ENCODE peak calls at places on chromosome 15, in six cellular contexts. J, F, S, D, T and K are unnamed samples.
A peak's percentile ranks its signal among the peaks of the same experiment; 100 is the strongest.

GRCh38 chr15:31268108-31268501 is 58.5 kb upstream of the KLF13 start:
- DNase-seq in J (no peak), F (no peak), S (peak; percentile 0), D (no peak), T (no peak), K (no peak)

GRCh38 chr15:76377217-76377616 is 40.6 kb downstream of the ISL2 start:
- DNase-seq in J (no peak), F (no peak), S (no peak), D (no peak), T (no peak), K (no peak)

GRCh38 chr15:89360294-89360971 is 25.8 kb upstream of the POLG start:
- DNase-seq in J (peak; percentile 25), F (no peak), S (no peak), D (no peak), T (no peak), K (no peak)

GRCh38 chr15:38148476-38148875 is 104.2 kb upstream of the SPRED1 start:
- DNase-seq in J (no peak), F (no peak), S (no peak), D (no peak), T (no peak), K (no peak)

GRCh38 chr15:58046467-58046866 is 19.0 kb downstream of the ALDH1A2 start:
- DNase-seq in J (no peak), F (no peak), S (no peak), D (no peak), T (no peak), K (no peak)

GRCh38 chr15:83352124-83352523 is 67.7 kb upstream of the BNC1 start:
- DNase-seq in J (no peak), F (no peak), S (no peak), D (no peak), T (no peak), K (no peak)

GRCh38 chr15:98896002-98896721 is 111.4 kb downstream of the PGPEP1L start:
- DNase-seq in J (no peak), F (peak; percentile 63), S (no peak), D (no peak), T (no peak), K (no peak)

GRCh38 chr15:36008719-36009118 is 462.8 kb upstream of the DPH6 start:
- DNase-seq in J (no peak), F (no peak), S (no peak), D (no peak), T (no peak), K (no peak)

GRCh38 chr15:35657679-35658201 is 111.8 kb upstream of the DPH6 start:
- DNase-seq in J (no peak), F (peak; percentile 26), S (no peak), D (no peak), T (no peak), K (no peak)

GRCh38 chr15:80179025-80179759 is 26.4 kb downstream of the FAH start:
- DNase-seq in J (no peak), F (peak; percentile 94), S (no peak), D (no peak), T (no peak), K (no peak)

GRCh38 chr15:63752075-63752684 is 81.6 kb downstream of the HERC1 start:
- DNase-seq in J (no peak), F (peak; percentile 53), S (peak; percentile 53), D (peak; percentile 69), T (peak; percentile 5), K (peak; percentile 69)

GRCh38 chr15:83695246-83695645 is 41.3 kb downstream of the ADAMTSL3 start:
- DNase-seq in J (no peak), F (no peak), S (no peak), D (no peak), T (no peak), K (no peak)

GRCh38 chr15:90322531-90322930 is 29.6 kb upstream of the ZNF774 start:
- DNase-seq in J (no peak), F (no peak), S (no peak), D (no peak), T (no peak), K (no peak)

GRCh38 chr15:81011593-81011992 is 10.9 kb downstream of the TLNRD1 start:
- DNase-seq in J (no peak), F (no peak), S (no peak), D (no peak), T (no peak), K (no peak)

GRCh38 chr15:74977599-74977998 is 17.8 kb upstream of the SCAMP5 start:
- DNase-seq in J (no peak), F (peak; percentile 34), S (no peak), D (no peak), T (no peak), K (no peak)

GRCh38 chr15:90903733-90904536 is 833 bp downstream of the MAN2A2 start:
- DNase-seq in J (no peak), F (no peak), S (peak; percentile 46), D (peak; percentile 64), T (no peak), K (peak; percentile 59)

GRCh38 chr15:40150163-40150925 is 10.5 kb upstream of the BUB1B start:
- DNase-seq in J (no peak), F (peak; percentile 87), S (no peak), D (no peak), T (no peak), K (no peak)

GRCh38 chr15:66743703-66744536 is 41.9 kb downstream of the SMAD6 start:
- DNase-seq in J (no peak), F (no peak), S (no peak), D (no peak), T (no peak), K (no peak)

GRCh38 chr15:20348900-20349773 is 192.5 kb downstream of the GOLGA6L6 start:
- DNase-seq in J (no peak), F (no peak), S (no peak), D (no peak), T (no peak), K (no peak)

GRCh38 chr15:68559342-68560310 is 19.2 kb upstream of the CORO2B start:
- DNase-seq in J (peak; percentile 66), F (peak; percentile 82), S (peak; percentile 88), D (peak; percentile 83), T (no peak), K (peak; percentile 79)

GRCh38 chr15:32872606-32873291 is 154.9 kb downstream of the GREM1 start:
- DNase-seq in J (no peak), F (no peak), S (peak; percentile 28), D (no peak), T (no peak), K (no peak)

GRCh38 chr15:30922469-30923311 is 19.0 kb downstream of the FAN1 start:
- DNase-seq in J (peak; percentile 77), F (peak; percentile 23), S (no peak), D (peak; percentile 25), T (no peak), K (peak; percentile 13)

GRCh38 chr15:37017031-37017625 is 83.2 kb downstream of the MEIS2 start:
- DNase-seq in J (no peak), F (no peak), S (no peak), D (no peak), T (no peak), K (no peak)

GRCh38 chr15:85615930-85616329 is 178.8 kb downstream of the KLHL25 start:
- DNase-seq in J (no peak), F (peak; percentile 52), S (peak; percentile 55), D (peak; percentile 8), T (no peak), K (peak; percentile 21)

GRCh38 chr15:80554526-80554925 is 140.6 kb upstream of the ABHD17C start:
- DNase-seq in J (no peak), F (no peak), S (no peak), D (no peak), T (no peak), K (no peak)

GRCh38 chr15:83064859-83065258 is 2.2 kb downstream of the BTBD1 start:
- DNase-seq in J (no peak), F (no peak), S (no peak), D (no peak), T (peak; percentile 21), K (no peak)

GRCh38 chr15:99536422-99537033 is 29.3 kb upstream of the MEF2A start:
- DNase-seq in J (no peak), F (peak; percentile 97), S (no peak), D (peak; percentile 87), T (no peak), K (peak; percentile 79)

GRCh38 chr15:34318277-34319079 is 19.1 kb downstream of the SLC12A6 start:
- DNase-seq in J (peak; percentile 26), F (peak; percentile 38), S (peak; percentile 72), D (no peak), T (peak; percentile 16), K (no peak)

GRCh38 chr15:34357653-34358052 is 9.3 kb downstream of the LPCAT4 start:
- DNase-seq in J (no peak), F (no peak), S (no peak), D (no peak), T (no peak), K (no peak)

GRCh38 chr15:97683816-97684215 is 276.7 kb upstream of the ARRDC4 start:
- DNase-seq in J (no peak), F (no peak), S (no peak), D (no peak), T (no peak), K (no peak)

GRCh38 chr15:98525625-98526024 is 122.7 kb upstream of the IGF1R start:
- DNase-seq in J (no peak), F (no peak), S (peak; percentile 58), D (no peak), T (no peak), K (no peak)

GRCh38 chr15:101723161-101723873 is 956 bp downstream of the TARS3 start:
- DNase-seq in J (no peak), F (peak; percentile 53), S (no peak), D (peak; percentile 10), T (no peak), K (peak; percentile 17)